ENCODE peak calls at places on chromosome 7, in nine cellular contexts. R is gastrocnemius medialis; T is B cell; B is stimulated activated naive B cell treated with anti-CD40 and anti-IgM and Interleukin-4, amounts not matched to agents 10 μg/mL and 1 μg/mL and 100 μg/mL, for 72 hours; Q is CD4-positive, CD25-positive, alpha-beta regulatory T cell; X is activated CD8-positive, alpha-beta memory T cell treated with anti-CD3 and anti-CD28 coated beads, Interleukin-2, amount 10 ng/mL, durations not matched to agents 7 days and 5 days; O is psoas muscle; S is left colon; V is RWPE2. J is an unnamed sample.

GRCh38 chr7:1748076-1748750 is 78.1 kb downstream of the ELFN1 start:
- ATAC-seq in R (no peak), T (no peak), B (no peak), Q (no peak), X (no peak), O (no peak), S (peak; percentile 73), V (peak; percentile 26), J (no peak)

GRCh38 chr7:116543664-116544063 is 18.8 kb downstream of the CAV1 start:
- ATAC-seq in R (no peak), T (no peak), B (no peak), Q (no peak), X (no peak), O (no peak), S (no peak), V (peak; percentile 8), J (no peak)

GRCh38 chr7:25073451-25073850 is 51.6 kb downstream of the CYCS start:
- ATAC-seq in R (no peak), T (no peak), B (no peak), Q (no peak), X (no peak), O (no peak), S (no peak), V (peak; percentile 19), J (no peak)

GRCh38 chr7:36138209-36138608 is 14.8 kb upstream of the EEPD1 start:
- ATAC-seq in R (no peak), T (no peak), B (no peak), Q (no peak), X (no peak), O (no peak), S (no peak), V (no peak), J (no peak)

GRCh38 chr7:155580367-155580766 is 34.0 kb upstream of the CNPY1 start:
- ATAC-seq in R (no peak), T (no peak), B (peak; percentile 81), Q (no peak), X (peak; percentile 27), O (no peak), S (no peak), V (no peak), J (no peak)

GRCh38 chr7:47045592-47045991 is 536.3 kb downstream of the TNS3 start:
- ATAC-seq in R (peak; percentile 49), T (no peak), B (no peak), Q (no peak), X (no peak), O (peak; percentile 59), S (no peak), V (no peak), J (peak; percentile 53)

GRCh38 chr7:7203813-7204575 is 21.6 kb downstream of the C1GALT1 start:
- ATAC-seq in R (no peak), T (no peak), B (no peak), Q (no peak), X (peak; percentile 52), O (no peak), S (no peak), V (no peak), J (no peak)

GRCh38 chr7:139777304-139777890 is 401 bp downstream of the HIPK2 start:
- ATAC-seq in R (peak; percentile 27), T (peak; percentile 40), B (peak; percentile 26), Q (peak; percentile 20), X (peak; percentile 41), O (peak; percentile 11), S (peak; percentile 26), V (no peak), J (peak; percentile 54)

GRCh38 chr7:87599336-87599735 is 1.3 kb downstream of the ABCB1 start:
- ATAC-seq in R (no peak), T (peak; percentile 78), B (peak; percentile 90), Q (peak; percentile 33), X (peak; percentile 32), O (no peak), S (peak; percentile 58), V (no peak), J (no peak)

GRCh38 chr7:116954443-116954838 is 1.1 kb downstream of the ST7 start:
- ATAC-seq in R (no peak), T (no peak), B (no peak), Q (no peak), X (no peak), O (no peak), S (no peak), V (no peak), J (no peak)

GRCh38 chr7:68550027-68550426 is 1048.2 kb upstream of the AUTS2 start:
- ATAC-seq in R (no peak), T (no peak), B (no peak), Q (no peak), X (no peak), O (no peak), S (no peak), V (no peak), J (no peak)

GRCh38 chr7:100929811-100930174 is 19.5 kb upstream of the MUC3A start:
- ATAC-seq in R (no peak), T (no peak), B (no peak), Q (no peak), X (no peak), O (no peak), S (no peak), V (peak; percentile 14), J (no peak)

GRCh38 chr7:157758468-157759245 is 421.9 kb downstream of the DNAJB6 start:
- ATAC-seq in R (no peak), T (no peak), B (no peak), Q (no peak), X (no peak), O (no peak), S (no peak), V (no peak), J (no peak)

GRCh38 chr7:34756691-34757090 is 98.7 kb downstream of the NPSR1 start:
- ATAC-seq in R (no peak), T (no peak), B (no peak), Q (no peak), X (no peak), O (no peak), S (no peak), V (no peak), J (no peak)